ENCODE peak calls at places on chromosomes 12 and 14, in four cellular contexts. E, J, Y and P are unnamed samples.

GRCh38 chr14:54606631-54607133 is 39.8 kb downstream of the SAMD4A start:
- DNase-seq in E (peak; percentile 55), J (peak; percentile 79), Y (no peak), P (no peak)

GRCh38 chr12:104602901-104603300 is 146.2 kb downstream of the CHST11 start:
- DNase-seq in E (peak; percentile 60), J (peak; percentile 81), Y (no peak), P (no peak)

GRCh38 chr12:107477946-107478610 is 207.5 kb upstream of the PWP1 start:
- DNase-seq in E (peak; percentile 50), J (peak; percentile 47), Y (no peak), P (no peak)

GRCh38 chr14:100554082-100554677 is 33.0 kb downstream of the BEGAIN start:
- DNase-seq in E (no peak), J (peak; percentile 1), Y (no peak), P (no peak)

GRCh38 chr12:3019005-3019680 is 58.0 kb upstream of the TSPAN9 start:
- DNase-seq in E (no peak), J (no peak), Y (no peak), P (no peak)

GRCh38 chr12:9971158-9971557 is at the start of gene CLEC12A:
- DNase-seq in E (no peak), J (no peak), Y (no peak), P (no peak)

GRCh38 chr12:123494124-123494843 is 36.3 kb downstream of the SNRNP35 start:
- DNase-seq in E (no peak), J (no peak), Y (no peak), P (no peak)

GRCh38 chr14:55556929-55557623 is 22.9 kb upstream of the KTN1 start:
- DNase-seq in E (peak; percentile 99), J (peak; percentile 100), Y (peak; percentile 56), P (peak; percentile 33)

GRCh38 chr12:14965221-14965620 is 3.8 kb upstream of the ARHGDIB start:
- DNase-seq in E (no peak), J (no peak), Y (no peak), P (no peak)

GRCh38 chr12:20259786-20260185 is 108.6 kb upstream of the PDE3A start:
- DNase-seq in E (peak; percentile 5), J (peak; percentile 68), Y (no peak), P (no peak)

GRCh38 chr14:66249544-66249943 is 236.6 kb upstream of the CCDC196 start:
- DNase-seq in E (no peak), J (no peak), Y (no peak), P (no peak)

GRCh38 chr14:42994001-42994736 is 1387.5 kb downstream of the LRFN5 start:
- DNase-seq in E (peak; percentile 84), J (peak; percentile 22), Y (no peak), P (no peak)

GRCh38 chr12:59651230-59651920 is 55.5 kb downstream of the SLC16A7 start:
- DNase-seq in E (peak; percentile 45), J (peak; percentile 95), Y (no peak), P (no peak)

GRCh38 chr12:112126000-112126431 is 656 bp downstream of the TRAFD1 start:
- DNase-seq in E (no peak), J (no peak), Y (no peak), P (no peak)

GRCh38 chr14:56807586-56808168 is 2.6 kb downstream of the OTX2 start:
- DNase-seq in E (no peak), J (no peak), Y (no peak), P (no peak)

GRCh38 chr12:88111074-88111652 is 30.7 kb downstream of the CEP290 start:
- DNase-seq in E (peak; percentile 76), J (peak; percentile 79), Y (peak; percentile 31), P (peak; percentile 66)

GRCh38 chr14:61505815-61506809 is 184.7 kb downstream of the PRKCH start:
- DNase-seq in E (no peak), J (peak; percentile 86), Y (no peak), P (no peak)

GRCh38 chr12:55250944-55251343 is 6.5 kb downstream of the OR6C74 start:
- DNase-seq in E (no peak), J (no peak), Y (no peak), P (no peak)

GRCh38 chr14:74239848-74240793 is 872 bp downstream of the VSX2 start:
- DNase-seq in E (no peak), J (no peak), Y (no peak), P (no peak)

GRCh38 chr12:52370906-52371608 is 3.8 kb upstream of the KRT85 start:
- DNase-seq in E (no peak), J (peak; percentile 82), Y (no peak), P (no peak)

GRCh38 chr12:94171595-94171930 is 23.2 kb downstream of the PLXNC1 start:
- DNase-seq in E (no peak), J (no peak), Y (no peak), P (no peak)

GRCh38 chr12:104378427-104378826 is 74.9 kb downstream of the EID3 start:
- DNase-seq in E (no peak), J (no peak), Y (no peak), P (no peak)

GRCh38 chr14:33848706-33849454 is 102.0 kb downstream of the EGLN3 start:
- DNase-seq in E (peak; percentile 91), J (peak; percentile 80), Y (peak; percentile 83), P (peak; percentile 34)

GRCh38 chr12:111330800-111331752 is 37.8 kb downstream of the PHETA1 start:
- DNase-seq in E (peak; percentile 83), J (peak; percentile 66), Y (peak; percentile 19), P (peak; percentile 23)

GRCh38 chr12:121300083-121300819 is 3.7 kb upstream of the CAMKK2 start:
- DNase-seq in E (no peak), J (no peak), Y (peak; percentile 92), P (peak; percentile 87)

GRCh38 chr12:124400124-124400523 is 105.2 kb downstream of the RFLNA start:
- DNase-seq in E (no peak), J (no peak), Y (no peak), P (no peak)

GRCh38 chr14:95409472-95410307 is 90.0 kb upstream of the CLMN start:
- DNase-seq in E (no peak), J (no peak), Y (no peak), P (no peak)

GRCh38 chr14:96792581-96792980 is 4.6 kb upstream of the VRK1 start:
- DNase-seq in E (no peak), J (peak; percentile 2), Y (no peak), P (no peak)

GRCh38 chr14:28751467-28752058 is 15.0 kb upstream of the FOXG1 start:
- DNase-seq in E (peak; percentile 81), J (peak; percentile 53), Y (peak; percentile 46), P (peak; percentile 73)

GRCh38 chr12:4742421-4742970 is 22.3 kb downstream of the GALNT8 start:
- DNase-seq in E (no peak), J (no peak), Y (no peak), P (no peak)

GRCh38 chr12:49809369-49810158 is 18.6 kb downstream of the NCKAP5L start:
- DNase-seq in E (no peak), J (no peak), Y (no peak), P (no peak)

GRCh38 chr14:33696165-33696564 is 254.7 kb downstream of the EGLN3 start:
- DNase-seq in E (no peak), J (no peak), Y (peak; percentile 6), P (peak; percentile 9)

GRCh38 chr14:87066221-87066817 is 926.7 kb downstream of the GALC start:
- DNase-seq in E (peak; percentile 3), J (peak; percentile 11), Y (no peak), P (no peak)

GRCh38 chr14:105300542-105301102 is at the start of gene BRF1:
- DNase-seq in E (peak; percentile 84), J (peak; percentile 67), Y (peak; percentile 71), P (peak; percentile 95)